ENCODE peak calls at places on chromosome 21, in four cellular contexts. G is K562, R is A549, H is HepG2. D is an unnamed sample.

GRCh38 chr21:17590443-17590842 is 22.3 kb downstream of the BTG3 start:
- DNase-seq in G (no peak), R (no peak), H (no peak), D (no peak)

GRCh38 chr21:44701541-44701940 is 4.6 kb downstream of the KRTAP10-12 start:
- DNase-seq in G (no peak), R (no peak), H (no peak), D (no peak)

GRCh38 chr21:32388306-32388705 is 4.5 kb downstream of the URB1 start:
- DNase-seq in G (no peak), R (no peak), H (no peak), D (no peak)

GRCh38 chr21:45410151-45410864 is 5.3 kb downstream of the COL18A1 start:
- DNase-seq in G (peak; percentile 56), R (no peak), H (peak; percentile 92), D (no peak)

GRCh38 chr21:28636988-28637691 is 355.5 kb downstream of the LTN1 start:
- DNase-seq in G (no peak), R (peak; percentile 26), H (no peak), D (no peak)

GRCh38 chr21:14401217-14401616 is 18.3 kb upstream of the HSPA13 start:
- DNase-seq in G (no peak), R (no peak), H (no peak), D (no peak)

GRCh38 chr21:29192999-29193563 is 62.6 kb downstream of the MAP3K7CL start:
- DNase-seq in G (no peak), R (no peak), H (no peak), D (no peak)

GRCh38 chr21:45097827-45098387 is 23.5 kb downstream of the ADARB1 start:
- DNase-seq in G (no peak), R (no peak), H (no peak), D (no peak)

GRCh38 chr21:31730687-31731111 is 1.2 kb downstream of the SCAF4 start:
- DNase-seq in G (peak; percentile 57), R (peak; percentile 21), H (peak; percentile 12), D (peak; percentile 70)

GRCh38 chr21:22575165-22575584 is 1577.0 kb downstream of the NCAM2 start:
- DNase-seq in G (peak; percentile 16), R (no peak), H (no peak), D (peak; percentile 36)

GRCh38 chr21:34640858-34641257 is 25.9 kb upstream of the RCAN1 start:
- DNase-seq in G (no peak), R (peak; percentile 1), H (no peak), D (no peak)

GRCh38 chr21:16070207-16070651 is 340.4 kb downstream of the USP25 start:
- DNase-seq in G (no peak), R (no peak), H (no peak), D (no peak)

GRCh38 chr21:42552407-42553336 is 39.0 kb downstream of the SLC37A1 start:
- DNase-seq in G (no peak), R (no peak), H (no peak), D (no peak)

GRCh38 chr21:43646550-43647260 is 12.6 kb downstream of the HSF2BP start:
- DNase-seq in G (peak; percentile 93), R (peak; percentile 97), H (peak; percentile 90), D (peak; percentile 85)

GRCh38 chr21:44525431-44526095 is 14.4 kb downstream of the KRTAP10-1 start:
- DNase-seq in G (no peak), R (no peak), H (peak; percentile 23), D (no peak)

GRCh38 chr21:45836268-45836655 is 145.3 kb upstream of the COL6A1 start:
- DNase-seq in G (no peak), R (no peak), H (no peak), D (no peak)

GRCh38 chr21:15992171-15992570 is 262.4 kb downstream of the USP25 start:
- DNase-seq in G (no peak), R (no peak), H (no peak), D (no peak)

GRCh38 chr21:31686272-31686913 is 26.9 kb downstream of the SOD1 start:
- DNase-seq in G (no peak), R (no peak), H (no peak), D (no peak)

GRCh38 chr21:16002872-16003466 is 273.2 kb downstream of the USP25 start:
- DNase-seq in G (no peak), R (peak; percentile 20), H (no peak), D (no peak)

GRCh38 chr21:46284077-46284644 is 1.2 kb downstream of the MCM3AP start:
- DNase-seq in G (no peak), R (no peak), H (no peak), D (no peak)

GRCh38 chr21:15837603-15838002 is 107.8 kb downstream of the USP25 start:
- DNase-seq in G (no peak), R (no peak), H (no peak), D (no peak)

GRCh38 chr21:43866659-43867331 is 1.8 kb downstream of the AGPAT3 start:
- DNase-seq in G (peak; percentile 73), R (no peak), H (peak; percentile 88), D (no peak)

GRCh38 chr21:44853601-44854390 is 19.7 kb downstream of the PTTG1IP start:
- DNase-seq in G (no peak), R (no peak), H (no peak), D (no peak)

GRCh38 chr21:44713130-44713529 is 1.8 kb upstream of the TSPEAR start:
- DNase-seq in G (no peak), R (no peak), H (no peak), D (no peak)

GRCh38 chr21:45981641-45982255 is at the start of gene COL6A1:
- DNase-seq in G (peak; percentile 85), R (no peak), H (no peak), D (no peak)

GRCh38 chr21:16241021-16241420 is 511.2 kb downstream of the USP25 start:
- DNase-seq in G (no peak), R (no peak), H (no peak), D (no peak)

GRCh38 chr21:46215436-46216131 is 13.0 kb downstream of the LSS start:
- DNase-seq in G (no peak), R (no peak), H (no peak), D (no peak)

GRCh38 chr21:40620386-40621145 is 226.4 kb downstream of the DSCAM start:
- DNase-seq in G (no peak), R (no peak), H (no peak), D (no peak)

GRCh38 chr21:32558131-32558530 is 27.2 kb downstream of the TCP10L start:
- DNase-seq in G (no peak), R (no peak), H (no peak), D (no peak)

GRCh38 chr21:46096596-46096981 is 1.3 kb upstream of the COL6A2 start:
- DNase-seq in G (no peak), R (no peak), H (no peak), D (no peak)

GRCh38 chr21:38995071-38995669 is 188.1 kb downstream of the PSMG1 start:
- DNase-seq in G (no peak), R (no peak), H (no peak), D (no peak)
- TF ChIP-seq PHF8 in G (no peak), R (no peak), H (no peak), D (no peak)

GRCh38 chr21:35711661-35712060 is 348.7 kb downstream of the SETD4 start:
- DNase-seq in G (no peak), R (no peak), H (no peak), D (no peak)
- TF ChIP-seq PHF8 in G (no peak), R (no peak), H (no peak), D (no peak)

DNA sequence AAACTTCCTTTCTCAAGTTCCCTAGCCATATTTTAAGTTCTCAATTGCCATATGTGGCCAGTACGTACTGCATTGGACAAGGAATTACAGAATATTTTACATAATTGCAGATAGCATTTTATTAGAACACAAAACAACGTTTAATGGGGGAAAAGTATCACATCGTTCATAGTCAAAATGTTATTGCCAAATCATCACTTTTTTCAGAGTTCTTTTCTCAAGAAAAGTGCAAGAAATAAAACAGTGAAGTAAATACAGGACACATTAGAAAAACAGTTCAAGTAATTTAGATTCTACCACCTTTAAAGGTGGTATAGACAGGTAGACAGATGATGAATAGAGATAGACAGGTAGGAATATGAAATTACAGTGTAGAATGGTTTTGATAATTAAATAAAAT is 479.1 kb upstream of the NCAM2 start:
- DNase-seq in G (no peak), R (no peak), H (no peak), D (no peak)
- TF ChIP-seq PHF8 in G (no peak), R (no peak), H (no peak), D (no peak)

DNA sequence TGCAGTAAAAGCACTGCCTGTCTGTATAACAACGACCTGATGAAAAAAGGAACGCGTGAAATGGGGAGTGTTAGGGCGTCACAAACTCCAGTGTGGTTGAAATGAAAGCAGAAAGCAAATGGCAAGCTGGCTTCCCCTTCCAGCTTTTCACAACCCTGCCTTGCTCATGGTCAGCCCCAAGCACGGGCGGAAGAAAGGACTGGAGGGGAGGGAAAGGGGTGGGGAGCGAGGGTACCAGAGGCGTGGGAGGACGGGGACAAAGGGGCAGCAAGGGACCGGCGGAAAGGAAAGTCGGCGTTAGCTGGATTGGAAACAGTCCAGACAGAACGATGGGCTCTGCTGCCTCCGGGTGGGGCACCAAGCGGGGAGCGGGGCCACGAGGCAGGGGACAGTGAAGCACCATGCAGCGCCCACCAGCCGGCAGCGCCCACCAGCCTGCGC is 9.6 kb downstream of the VPS26C start:
- DNase-seq in G (no peak), R (peak; percentile 42), H (peak; percentile 57), D (no peak)
- TF ChIP-seq PHF8 in G (no peak), R (no peak), H (no peak), D (peak; percentile 64)